ENCODE peak calls at places on chromosome 1, in four cellular contexts. T, N, F and G are unnamed samples.
A peak's percentile ranks its signal among the peaks of the same experiment; 100 is the strongest.

GRCh38 chr1:197663178-197663953 is 111.9 kb downstream of the DENND1B start:
- DNase-seq in N (no peak), F (no peak), T (no peak), G (no peak)

GRCh38 chr1:217857061-217857460 is 225.9 kb downstream of the SPATA17 start:
- DNase-seq in N (no peak), T (no peak), F (no peak), G (no peak)

GRCh38 chr1:44377925-44378784 is 23.1 kb upstream of the ERI3 start:
- DNase-seq in F (peak; percentile 51), T (peak; percentile 57), N (peak; percentile 27), G (no peak)

GRCh38 chr1:22204989-22205913 is 62.4 kb upstream of the WNT4 start:
- DNase-seq in N (no peak), F (no peak), T (no peak), G (no peak)

GRCh38 chr1:54460346-54460745 is 54.2 kb upstream of the SSBP3 start:
- DNase-seq in T (no peak), N (no peak), F (no peak), G (no peak)

GRCh38 chr1:170560681-170561285 is 28.8 kb downstream of the GORAB start:
- DNase-seq in N (no peak), T (no peak), F (no peak), G (no peak)

GRCh38 chr1:215932558-215932957 is 365.5 kb downstream of the KCTD3 start:
- DNase-seq in N (no peak), F (no peak), T (no peak), G (no peak)

GRCh38 chr1:60103186-60103585 is 29.6 kb upstream of the C1orf87 start:
- DNase-seq in F (no peak), N (no peak), T (no peak), G (no peak)

GRCh38 chr1:2311184-2312032 is 79.9 kb downstream of the MORN1 start:
- DNase-seq in F (peak; percentile 68), T (peak; percentile 67), N (peak; percentile 70), G (no peak)

GRCh38 chr1:16484501-16484835 is 29.6 kb downstream of the RNU1-1 start:
- DNase-seq in T (no peak), N (no peak), F (no peak), G (no peak)

GRCh38 chr1:196723325-196724185 is 51.1 kb upstream of the CFHR3 start:
- DNase-seq in T (no peak), F (no peak), N (no peak), G (no peak)

GRCh38 chr1:83508485-83509151 is 490.3 kb downstream of the TTLL7 start:
- DNase-seq in N (peak; percentile 11), T (peak; percentile 8), F (no peak), G (no peak)

GRCh38 chr1:19311503-19311930 is 427 bp downstream of the AKR7A2 start:
- DNase-seq in T (peak; percentile 25), N (no peak), F (no peak), G (no peak)

GRCh38 chr1:17184161-17184665 is 20.7 kb upstream of the PADI1 start:
- DNase-seq in T (no peak), F (no peak), N (no peak), G (no peak)